ENCODE peak calls at places on chromosomes 5 and 9, in nine cellular contexts. One of them, this sample, is unnamed.

GRCh38 chr9:80143899-80144298 is 572.1 kb downstream of the TLE4 start:
- DNase-seq in upper lobe of left lung: no peak
- DNase-seq in A549: no peak
- DNase-seq in IMR-90: no peak
- DNase-seq in mammary epithelial cell: no peak
- DNase-seq in AG04450: no peak
- DNase-seq in brain microvascular endothelial cell: no peak
- DNase-seq in mucosa of descending colon: no peak
- DNase-seq in cardiac fibroblast: no peak
- DNase-seq in this sample: no peak

GRCh38 chr9:99057665-99058625 is 47.0 kb upstream of the TGFBR1 start:
- DNase-seq in AG04450: no peak
- DNase-seq in cardiac fibroblast: peak
- DNase-seq in A549: no peak
- DNase-seq in mucosa of descending colon: no peak
- DNase-seq in IMR-90: peak
- DNase-seq in upper lobe of left lung: no peak
- DNase-seq in mammary epithelial cell: peak
- DNase-seq in brain microvascular endothelial cell: peak
- DNase-seq in this sample: no peak

GRCh38 chr9:123033864-123034598 is 564 bp downstream of the GPR21 start:
- DNase-seq in IMR-90: peak
- DNase-seq in mammary epithelial cell: no peak
- DNase-seq in A549: no peak
- DNase-seq in AG04450: no peak
- DNase-seq in brain microvascular endothelial cell: peak
- DNase-seq in mucosa of descending colon: no peak
- DNase-seq in cardiac fibroblast: no peak
- DNase-seq in upper lobe of left lung: no peak
- DNase-seq in this sample: no peak

GRCh38 chr5:156834916-156835315 is 15.2 kb upstream of the PPP1R2B start:
- DNase-seq in upper lobe of left lung: no peak
- DNase-seq in IMR-90: no peak
- DNase-seq in mammary epithelial cell: no peak
- DNase-seq in AG04450: no peak
- DNase-seq in A549: no peak
- DNase-seq in cardiac fibroblast: no peak
- DNase-seq in mucosa of descending colon: no peak
- DNase-seq in brain microvascular endothelial cell: no peak
- DNase-seq in this sample: no peak

GRCh38 chr5:59149271-59149670 is 566.4 kb downstream of the RAB3C start:
- DNase-seq in cardiac fibroblast: no peak
- DNase-seq in brain microvascular endothelial cell: no peak
- DNase-seq in IMR-90: no peak
- DNase-seq in upper lobe of left lung: no peak
- DNase-seq in mucosa of descending colon: no peak
- DNase-seq in A549: no peak
- DNase-seq in AG04450: no peak
- DNase-seq in mammary epithelial cell: no peak
- DNase-seq in this sample: no peak

GRCh38 chr9:129944501-129945116 is 98.4 kb downstream of the FNBP1 start:
- DNase-seq in cardiac fibroblast: no peak
- DNase-seq in IMR-90: no peak
- DNase-seq in mucosa of descending colon: no peak
- DNase-seq in brain microvascular endothelial cell: no peak
- DNase-seq in AG04450: no peak
- DNase-seq in mammary epithelial cell: no peak
- DNase-seq in upper lobe of left lung: no peak
- DNase-seq in A549: no peak
- DNase-seq in this sample: no peak

GRCh38 chr5:76175051-76175666 is 92.0 kb downstream of the SV2C start:
- DNase-seq in brain microvascular endothelial cell: peak
- DNase-seq in A549: peak
- DNase-seq in IMR-90: peak
- DNase-seq in mammary epithelial cell: peak
- DNase-seq in mucosa of descending colon: no peak
- DNase-seq in cardiac fibroblast: peak
- DNase-seq in upper lobe of left lung: no peak
- DNase-seq in AG04450: peak
- DNase-seq in this sample: no peak

GRCh38 chr5:133868946-133869674 is 99.3 kb downstream of the C5orf15 start:
- DNase-seq in mammary epithelial cell: peak
- DNase-seq in IMR-90: peak
- DNase-seq in brain microvascular endothelial cell: peak
- DNase-seq in A549: peak
- DNase-seq in upper lobe of left lung: no peak
- DNase-seq in AG04450: peak
- DNase-seq in mucosa of descending colon: no peak
- DNase-seq in cardiac fibroblast: peak
- DNase-seq in this sample: no peak

GRCh38 chr9:4306066-4306787 is 6.4 kb upstream of the GLIS3 start:
- DNase-seq in mucosa of descending colon: no peak
- DNase-seq in upper lobe of left lung: no peak
- DNase-seq in mammary epithelial cell: peak
- DNase-seq in cardiac fibroblast: peak
- DNase-seq in IMR-90: peak
- DNase-seq in A549: no peak
- DNase-seq in brain microvascular endothelial cell: peak
- DNase-seq in AG04450: no peak
- DNase-seq in this sample: no peak

GRCh38 chr5:31059889-31060288 is 133.6 kb upstream of the CDH6 start:
- DNase-seq in mucosa of descending colon: no peak
- DNase-seq in AG04450: no peak
- DNase-seq in cardiac fibroblast: peak
- DNase-seq in A549: no peak
- DNase-seq in IMR-90: no peak
- DNase-seq in mammary epithelial cell: no peak
- DNase-seq in brain microvascular endothelial cell: no peak
- DNase-seq in upper lobe of left lung: no peak
- DNase-seq in this sample: no peak

GRCh38 chr9:99056876-99057664 is 47.8 kb upstream of the TGFBR1 start:
- DNase-seq in cardiac fibroblast: peak
- DNase-seq in A549: no peak
- DNase-seq in brain microvascular endothelial cell: peak
- DNase-seq in upper lobe of left lung: no peak
- DNase-seq in mammary epithelial cell: peak
- DNase-seq in IMR-90: peak
- DNase-seq in AG04450: no peak
- DNase-seq in mucosa of descending colon: no peak
- DNase-seq in this sample: no peak

DNA sequence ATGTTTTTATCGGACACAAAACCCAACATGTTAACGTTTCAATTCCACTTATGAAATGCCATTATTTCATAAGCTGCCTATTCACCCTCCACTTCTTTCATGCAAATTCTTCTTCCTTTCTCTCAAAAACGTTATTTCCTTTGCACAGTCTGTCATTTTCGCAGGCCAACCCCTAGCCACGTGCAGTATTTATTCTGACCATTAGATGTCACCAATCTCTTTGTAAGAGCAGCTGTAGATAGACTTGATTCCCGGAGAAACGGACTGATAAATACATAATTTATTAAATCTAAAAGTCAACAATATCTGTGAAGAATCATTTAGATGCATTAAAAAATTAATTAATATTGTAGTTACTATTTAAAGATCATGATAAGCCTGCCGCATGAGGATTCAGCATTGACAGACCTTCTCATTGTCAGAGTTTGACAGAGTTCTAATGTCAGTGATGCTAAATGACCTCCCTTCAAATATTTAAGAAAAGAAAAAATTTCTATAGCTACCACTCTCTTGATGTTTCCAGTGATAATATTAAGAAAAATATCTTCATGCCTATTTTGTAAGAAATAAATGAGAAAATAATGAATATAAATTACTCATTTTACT is 933.6 kb downstream of the CDH12 start:
- DNase-seq in brain microvascular endothelial cell: peak
- DNase-seq in mammary epithelial cell: peak
- DNase-seq in AG04450: no peak
- DNase-seq in mucosa of descending colon: no peak
- DNase-seq in IMR-90: peak
- DNase-seq in upper lobe of left lung: no peak
- DNase-seq in cardiac fibroblast: peak
- DNase-seq in A549: peak
- DNase-seq in this sample: no peak
- TF ChIP-seq CTCF in brain microvascular endothelial cell: peak
- TF ChIP-seq CTCF in mammary epithelial cell: peak
- TF ChIP-seq CTCF in AG04450: peak
- TF ChIP-seq CTCF in mucosa of descending colon: peak
- TF ChIP-seq CTCF in IMR-90: peak
- TF ChIP-seq CTCF in upper lobe of left lung: peak
- TF ChIP-seq CTCF in cardiac fibroblast: peak
- TF ChIP-seq CTCF in A549: peak
- TF ChIP-seq CTCF in this sample: peak

GRCh38 chr5:120473332-120473731 is 9.2 kb downstream of the PRR16 start:
- DNase-seq in AG04450: no peak
- DNase-seq in upper lobe of left lung: no peak
- DNase-seq in brain microvascular endothelial cell: no peak
- DNase-seq in IMR-90: no peak
- DNase-seq in cardiac fibroblast: no peak
- DNase-seq in A549: no peak
- DNase-seq in mammary epithelial cell: no peak
- DNase-seq in mucosa of descending colon: no peak
- DNase-seq in this sample: no peak
- TF ChIP-seq CTCF in AG04450: no peak
- TF ChIP-seq CTCF in upper lobe of left lung: no peak
- TF ChIP-seq CTCF in brain microvascular endothelial cell: no peak
- TF ChIP-seq CTCF in IMR-90: no peak
- TF ChIP-seq CTCF in cardiac fibroblast: no peak
- TF ChIP-seq CTCF in A549: no peak
- TF ChIP-seq CTCF in mammary epithelial cell: peak
- TF ChIP-seq CTCF in mucosa of descending colon: no peak
- TF ChIP-seq CTCF in this sample: no peak

GRCh38 chr9:32431940-32432555 is 47.6 kb downstream of the ACO1 start:
- DNase-seq in mucosa of descending colon: no peak
- DNase-seq in A549: peak
- DNase-seq in cardiac fibroblast: peak
- DNase-seq in AG04450: no peak
- DNase-seq in brain microvascular endothelial cell: peak
- DNase-seq in upper lobe of left lung: no peak
- DNase-seq in IMR-90: peak
- DNase-seq in mammary epithelial cell: peak
- DNase-seq in this sample: no peak
- TF ChIP-seq CTCF in mucosa of descending colon: peak
- TF ChIP-seq CTCF in A549: peak
- TF ChIP-seq CTCF in cardiac fibroblast: peak
- TF ChIP-seq CTCF in AG04450: peak
- TF ChIP-seq CTCF in brain microvascular endothelial cell: peak
- TF ChIP-seq CTCF in upper lobe of left lung: peak
- TF ChIP-seq CTCF in IMR-90: peak
- TF ChIP-seq CTCF in mammary epithelial cell: peak
- TF ChIP-seq CTCF in this sample: peak

DNA sequence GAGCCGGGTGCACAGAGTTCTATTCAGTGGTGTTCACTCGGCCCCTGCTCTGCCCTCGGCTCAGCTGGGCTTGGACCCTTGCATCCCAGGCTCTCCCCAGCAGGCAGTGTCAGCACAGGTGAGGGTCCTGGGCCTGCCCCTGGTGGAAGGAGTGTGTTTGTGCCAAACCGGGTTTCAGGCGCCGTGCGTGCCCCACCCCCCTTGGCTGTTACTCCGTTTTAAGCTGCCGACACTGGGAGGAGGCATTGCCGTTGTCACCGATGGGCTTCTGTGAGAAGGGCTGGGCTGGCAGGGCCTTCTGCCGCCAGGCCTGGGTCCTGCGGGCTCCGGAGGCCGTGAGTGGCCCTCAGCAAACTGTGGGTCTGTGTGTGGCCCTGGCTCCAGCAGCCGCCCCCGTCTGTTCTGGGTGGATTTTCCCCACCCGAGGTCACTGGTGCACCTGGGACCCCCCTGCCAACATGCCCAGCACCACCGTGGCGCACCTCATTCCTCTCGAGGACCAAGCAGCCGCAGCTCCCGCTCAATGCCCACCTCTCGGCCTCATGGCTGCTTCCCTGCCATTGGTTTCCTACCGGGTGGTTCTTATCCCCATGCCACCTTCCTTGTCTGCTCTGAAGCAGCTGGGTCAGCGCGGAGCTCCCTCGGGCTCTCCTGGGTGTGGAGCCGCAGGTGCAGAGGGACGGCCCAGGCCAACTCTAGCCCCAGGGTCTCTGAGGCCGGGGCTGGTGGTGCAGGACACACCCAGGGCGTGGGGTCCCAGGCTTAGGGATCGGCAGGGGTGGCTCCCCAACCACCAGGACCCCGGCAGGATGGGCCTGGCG is 44.3 kb upstream of the EXOC3 start:
- DNase-seq in upper lobe of left lung: no peak
- DNase-seq in IMR-90: no peak
- DNase-seq in brain microvascular endothelial cell: no peak
- DNase-seq in cardiac fibroblast: no peak
- DNase-seq in mammary epithelial cell: no peak
- DNase-seq in AG04450: no peak
- DNase-seq in A549: no peak
- DNase-seq in mucosa of descending colon: peak
- DNase-seq in this sample: peak
- TF ChIP-seq CTCF in upper lobe of left lung: no peak
- TF ChIP-seq CTCF in IMR-90: no peak
- TF ChIP-seq CTCF in brain microvascular endothelial cell: no peak
- TF ChIP-seq CTCF in cardiac fibroblast: no peak
- TF ChIP-seq CTCF in mammary epithelial cell: no peak
- TF ChIP-seq CTCF in AG04450: no peak
- TF ChIP-seq CTCF in A549: no peak
- TF ChIP-seq CTCF in mucosa of descending colon: no peak
- TF ChIP-seq CTCF in this sample: no peak

This sample was measured in type B pancreatic cell.